ENCODE peak calls at places on chromosomes 13 and 19, in ten cellular contexts. One of them, this sample, is unnamed.

GRCh38 chr13:62931901-62932883 is 1516.5 kb upstream of the PCDH20 start:
- DNase-seq in WTC11: no peak
- DNase-seq in mesothelial cell of epicardium: no peak
- DNase-seq in sigmoid colon: no peak
- DNase-seq in choroid plexus epithelial cell: peak
- DNase-seq in progenitor cell of endocrine pancreas: no peak
- DNase-seq in H9: no peak
- DNase-seq in AG04449: no peak
- DNase-seq in nephron progenitor cell: no peak
- DNase-seq in neural crest cell: no peak
- DNase-seq in this sample: no peak

GRCh38 chr13:107992542-107992941 is 222.8 kb downstream of the LIG4 start:
- DNase-seq in neural crest cell: no peak
- DNase-seq in H9: no peak
- DNase-seq in mesothelial cell of epicardium: no peak
- DNase-seq in sigmoid colon: no peak
- DNase-seq in AG04449: no peak
- DNase-seq in progenitor cell of endocrine pancreas: no peak
- DNase-seq in nephron progenitor cell: no peak
- DNase-seq in WTC11: no peak
- DNase-seq in choroid plexus epithelial cell: peak
- DNase-seq in this sample: no peak

GRCh38 chr13:111492958-111493357 is 172.5 kb downstream of the TEX29 start:
- DNase-seq in nephron progenitor cell: no peak
- DNase-seq in neural crest cell: no peak
- DNase-seq in progenitor cell of endocrine pancreas: no peak
- DNase-seq in H9: no peak
- DNase-seq in WTC11: no peak
- DNase-seq in mesothelial cell of epicardium: no peak
- DNase-seq in AG04449: no peak
- DNase-seq in sigmoid colon: no peak
- DNase-seq in choroid plexus epithelial cell: no peak
- DNase-seq in this sample: no peak

GRCh38 chr13:109074853-109075252 is 445.4 kb downstream of the MYO16 start:
- DNase-seq in choroid plexus epithelial cell: no peak
- DNase-seq in nephron progenitor cell: no peak
- DNase-seq in sigmoid colon: no peak
- DNase-seq in H9: no peak
- DNase-seq in progenitor cell of endocrine pancreas: no peak
- DNase-seq in mesothelial cell of epicardium: no peak
- DNase-seq in AG04449: no peak
- DNase-seq in WTC11: no peak
- DNase-seq in neural crest cell: no peak
- DNase-seq in this sample: no peak

GRCh38 chr19:49058592-49058991 is 1.0 kb upstream of the CGB7 start:
- DNase-seq in progenitor cell of endocrine pancreas: no peak
- DNase-seq in nephron progenitor cell: no peak
- DNase-seq in mesothelial cell of epicardium: no peak
- DNase-seq in AG04449: no peak
- DNase-seq in H9: peak
- DNase-seq in choroid plexus epithelial cell: peak
- DNase-seq in sigmoid colon: no peak
- DNase-seq in neural crest cell: no peak
- DNase-seq in WTC11: peak
- DNase-seq in this sample: no peak

GRCh38 chr19:3123956-3124355 is 11.9 kb upstream of the GNA15 start:
- DNase-seq in neural crest cell: no peak
- DNase-seq in progenitor cell of endocrine pancreas: no peak
- DNase-seq in H9: no peak
- DNase-seq in sigmoid colon: no peak
- DNase-seq in choroid plexus epithelial cell: no peak
- DNase-seq in nephron progenitor cell: no peak
- DNase-seq in AG04449: no peak
- DNase-seq in mesothelial cell of epicardium: no peak
- DNase-seq in WTC11: no peak
- DNase-seq in this sample: no peak

GRCh38 chr19:35908010-35908441 is at the start of gene TYROBP:
- DNase-seq in WTC11: no peak
- DNase-seq in mesothelial cell of epicardium: no peak
- DNase-seq in progenitor cell of endocrine pancreas: no peak
- DNase-seq in nephron progenitor cell: no peak
- DNase-seq in sigmoid colon: no peak
- DNase-seq in H9: no peak
- DNase-seq in choroid plexus epithelial cell: no peak
- DNase-seq in neural crest cell: no peak
- DNase-seq in AG04449: no peak
- DNase-seq in this sample: no peak

GRCh38 chr19:45352062-45352461 is 11.5 kb downstream of the KLC3 start:
- DNase-seq in H9: no peak
- DNase-seq in nephron progenitor cell: no peak
- DNase-seq in AG04449: no peak
- DNase-seq in progenitor cell of endocrine pancreas: no peak
- DNase-seq in mesothelial cell of epicardium: no peak
- DNase-seq in WTC11: no peak
- DNase-seq in sigmoid colon: no peak
- DNase-seq in neural crest cell: no peak
- DNase-seq in choroid plexus epithelial cell: no peak
- DNase-seq in this sample: no peak

GRCh38 chr13:27977476-27978300 is 8.6 kb upstream of the CDX2 start:
- DNase-seq in nephron progenitor cell: peak
- DNase-seq in sigmoid colon: no peak
- DNase-seq in neural crest cell: no peak
- DNase-seq in progenitor cell of endocrine pancreas: no peak
- DNase-seq in AG04449: no peak
- DNase-seq in WTC11: peak
- DNase-seq in H9: peak
- DNase-seq in choroid plexus epithelial cell: no peak
- DNase-seq in mesothelial cell of epicardium: no peak
- DNase-seq in this sample: no peak

GRCh38 chr13:26946675-26947342 is 186.2 kb upstream of the GPR12 start:
- DNase-seq in choroid plexus epithelial cell: peak
- DNase-seq in sigmoid colon: no peak
- DNase-seq in H9: no peak
- DNase-seq in nephron progenitor cell: no peak
- DNase-seq in progenitor cell of endocrine pancreas: no peak
- DNase-seq in mesothelial cell of epicardium: no peak
- DNase-seq in AG04449: no peak
- DNase-seq in neural crest cell: no peak
- DNase-seq in WTC11: no peak
- DNase-seq in this sample: no peak

GRCh38 chr13:28723806-28724205 is 5.0 kb upstream of the SLC46A3 start:
- DNase-seq in neural crest cell: no peak
- DNase-seq in progenitor cell of endocrine pancreas: no peak
- DNase-seq in mesothelial cell of epicardium: no peak
- DNase-seq in choroid plexus epithelial cell: no peak
- DNase-seq in AG04449: no peak
- DNase-seq in H9: no peak
- DNase-seq in sigmoid colon: no peak
- DNase-seq in WTC11: no peak
- DNase-seq in nephron progenitor cell: no peak
- DNase-seq in this sample: no peak

GRCh38 chr13:58869566-58869965 is 1238.0 kb downstream of the PCDH17 start:
- DNase-seq in progenitor cell of endocrine pancreas: no peak
- DNase-seq in AG04449: no peak
- DNase-seq in mesothelial cell of epicardium: no peak
- DNase-seq in WTC11: no peak
- DNase-seq in neural crest cell: no peak
- DNase-seq in nephron progenitor cell: no peak
- DNase-seq in sigmoid colon: no peak
- DNase-seq in choroid plexus epithelial cell: no peak
- DNase-seq in H9: no peak
- DNase-seq in this sample: no peak

GRCh38 chr19:4326837-4327251 is 11.8 kb downstream of the STAP2 start:
- DNase-seq in WTC11: peak
- DNase-seq in choroid plexus epithelial cell: no peak
- DNase-seq in mesothelial cell of epicardium: no peak
- DNase-seq in H9: peak
- DNase-seq in progenitor cell of endocrine pancreas: no peak
- DNase-seq in AG04449: no peak
- DNase-seq in sigmoid colon: no peak
- DNase-seq in nephron progenitor cell: peak
- DNase-seq in neural crest cell: no peak
- DNase-seq in this sample: no peak

GRCh38 chr19:38898788-38899446 is 501 bp downstream of the SIRT2 start:
- DNase-seq in progenitor cell of endocrine pancreas: no peak
- DNase-seq in sigmoid colon: no peak
- DNase-seq in mesothelial cell of epicardium: no peak
- DNase-seq in choroid plexus epithelial cell: peak
- DNase-seq in WTC11: no peak
- DNase-seq in nephron progenitor cell: peak
- DNase-seq in AG04449: no peak
- DNase-seq in H9: no peak
- DNase-seq in neural crest cell: peak
- DNase-seq in this sample: no peak

GRCh38 chr19:55619264-55619663 is 5.1 kb downstream of the ZNF784 start:
- DNase-seq in sigmoid colon: no peak
- DNase-seq in H9: no peak
- DNase-seq in WTC11: no peak
- DNase-seq in progenitor cell of endocrine pancreas: no peak
- DNase-seq in AG04449: no peak
- DNase-seq in choroid plexus epithelial cell: peak
- DNase-seq in nephron progenitor cell: no peak
- DNase-seq in neural crest cell: no peak
- DNase-seq in mesothelial cell of epicardium: no peak
- DNase-seq in this sample: no peak

GRCh38 chr19:29680447-29680846 is 15.2 kb downstream of the PLEKHF1 start:
- DNase-seq in choroid plexus epithelial cell: no peak
- DNase-seq in neural crest cell: no peak
- DNase-seq in H9: no peak
- DNase-seq in WTC11: no peak
- DNase-seq in mesothelial cell of epicardium: no peak
- DNase-seq in AG04449: no peak
- DNase-seq in sigmoid colon: no peak
- DNase-seq in nephron progenitor cell: no peak
- DNase-seq in progenitor cell of endocrine pancreas: no peak
- DNase-seq in this sample: peak

GRCh38 chr13:107043016-107043957 is 475.4 kb upstream of the ARGLU1 start:
- DNase-seq in nephron progenitor cell: no peak
- DNase-seq in H9: no peak
- DNase-seq in AG04449: no peak
- DNase-seq in WTC11: no peak
- DNase-seq in choroid plexus epithelial cell: no peak
- DNase-seq in mesothelial cell of epicardium: no peak
- DNase-seq in neural crest cell: no peak
- DNase-seq in progenitor cell of endocrine pancreas: no peak
- DNase-seq in sigmoid colon: no peak
- DNase-seq in this sample: no peak

GRCh38 chr13:92074658-92075057 is 676.2 kb downstream of the GPC5 start:
- DNase-seq in AG04449: no peak
- DNase-seq in choroid plexus epithelial cell: peak
- DNase-seq in WTC11: peak
- DNase-seq in mesothelial cell of epicardium: no peak
- DNase-seq in sigmoid colon: no peak
- DNase-seq in progenitor cell of endocrine pancreas: no peak
- DNase-seq in neural crest cell: no peak
- DNase-seq in H9: peak
- DNase-seq in nephron progenitor cell: no peak
- DNase-seq in this sample: no peak
- TF ChIP-seq CTCF in AG04449: no peak
- TF ChIP-seq CTCF in choroid plexus epithelial cell: peak
- TF ChIP-seq CTCF in WTC11: peak
- TF ChIP-seq CTCF in mesothelial cell of epicardium: no peak
- TF ChIP-seq CTCF in sigmoid colon: no peak
- TF ChIP-seq CTCF in progenitor cell of endocrine pancreas: peak
- TF ChIP-seq CTCF in neural crest cell: peak
- TF ChIP-seq CTCF in H9: peak
- TF ChIP-seq CTCF in nephron progenitor cell: peak
- TF ChIP-seq CTCF in this sample: no peak

GRCh38 chr19:58400916-58401824 is 5.7 kb downstream of the RNF225 start:
- DNase-seq in AG04449: peak
- DNase-seq in progenitor cell of endocrine pancreas: peak
- DNase-seq in nephron progenitor cell: peak
- DNase-seq in H9: peak
- DNase-seq in choroid plexus epithelial cell: peak
- DNase-seq in mesothelial cell of epicardium: peak
- DNase-seq in sigmoid colon: peak
- DNase-seq in WTC11: peak
- DNase-seq in neural crest cell: peak
- DNase-seq in this sample: peak
- TF ChIP-seq CTCF in AG04449: no peak
- TF ChIP-seq CTCF in progenitor cell of endocrine pancreas: no peak
- TF ChIP-seq CTCF in nephron progenitor cell: no peak
- TF ChIP-seq CTCF in H9: no peak
- TF ChIP-seq CTCF in choroid plexus epithelial cell: peak
- TF ChIP-seq CTCF in mesothelial cell of epicardium: no peak
- TF ChIP-seq CTCF in sigmoid colon: no peak
- TF ChIP-seq CTCF in WTC11: no peak
- TF ChIP-seq CTCF in neural crest cell: no peak
- TF ChIP-seq CTCF in this sample: no peak

GRCh38 chr13:48801255-48801654 is 147.5 kb downstream of the CYSLTR2 start:
- DNase-seq in choroid plexus epithelial cell: no peak
- DNase-seq in WTC11: no peak
- DNase-seq in H9: no peak
- DNase-seq in mesothelial cell of epicardium: no peak
- DNase-seq in nephron progenitor cell: no peak
- DNase-seq in neural crest cell: no peak
- DNase-seq in sigmoid colon: no peak
- DNase-seq in AG04449: peak
- DNase-seq in progenitor cell of endocrine pancreas: no peak
- DNase-seq in this sample: no peak
- TF ChIP-seq CTCF in choroid plexus epithelial cell: no peak
- TF ChIP-seq CTCF in WTC11: no peak
- TF ChIP-seq CTCF in H9: no peak
- TF ChIP-seq CTCF in mesothelial cell of epicardium: no peak
- TF ChIP-seq CTCF in nephron progenitor cell: no peak
- TF ChIP-seq CTCF in neural crest cell: no peak
- TF ChIP-seq CTCF in sigmoid colon: no peak
- TF ChIP-seq CTCF in AG04449: no peak
- TF ChIP-seq CTCF in progenitor cell of endocrine pancreas: no peak
- TF ChIP-seq CTCF in this sample: no peak

GRCh38 chr19:9911524-9911923 is 24.8 kb downstream of the OLFM2 start:
- DNase-seq in sigmoid colon: no peak
- DNase-seq in WTC11: no peak
- DNase-seq in AG04449: no peak
- DNase-seq in progenitor cell of endocrine pancreas: no peak
- DNase-seq in mesothelial cell of epicardium: no peak
- DNase-seq in neural crest cell: no peak
- DNase-seq in nephron progenitor cell: no peak
- DNase-seq in H9: no peak
- DNase-seq in choroid plexus epithelial cell: no peak
- DNase-seq in this sample: no peak

GRCh38 chr19:9914315-9915207 is 21.8 kb downstream of the OLFM2 start:
- DNase-seq in AG04449: peak
- DNase-seq in WTC11: peak
- DNase-seq in sigmoid colon: peak
- DNase-seq in choroid plexus epithelial cell: peak
- DNase-seq in mesothelial cell of epicardium: peak
- DNase-seq in neural crest cell: peak
- DNase-seq in nephron progenitor cell: peak
- DNase-seq in progenitor cell of endocrine pancreas: peak
- DNase-seq in H9: peak
- DNase-seq in this sample: peak

GRCh38 chr19:9912551-9913236 is 23.6 kb downstream of the OLFM2 start:
- DNase-seq in H9: no peak
- DNase-seq in neural crest cell: no peak
- DNase-seq in choroid plexus epithelial cell: no peak
- DNase-seq in sigmoid colon: no peak
- DNase-seq in mesothelial cell of epicardium: no peak
- DNase-seq in nephron progenitor cell: no peak
- DNase-seq in AG04449: no peak
- DNase-seq in progenitor cell of endocrine pancreas: no peak
- DNase-seq in WTC11: no peak
- DNase-seq in this sample: no peak

GRCh38 chr19:9914001-9914314 is 22.4 kb downstream of the OLFM2 start:
- DNase-seq in choroid plexus epithelial cell: no peak
- DNase-seq in WTC11: peak
- DNase-seq in H9: peak
- DNase-seq in nephron progenitor cell: no peak
- DNase-seq in AG04449: no peak
- DNase-seq in mesothelial cell of epicardium: no peak
- DNase-seq in neural crest cell: no peak
- DNase-seq in sigmoid colon: no peak
- DNase-seq in progenitor cell of endocrine pancreas: peak
- DNase-seq in this sample: no peak

GRCh38 chr19:9913237-9914000 is 22.9 kb downstream of the OLFM2 start:
- DNase-seq in neural crest cell: no peak
- DNase-seq in H9: peak
- DNase-seq in nephron progenitor cell: peak
- DNase-seq in mesothelial cell of epicardium: peak
- DNase-seq in choroid plexus epithelial cell: no peak
- DNase-seq in WTC11: peak
- DNase-seq in progenitor cell of endocrine pancreas: no peak
- DNase-seq in sigmoid colon: no peak
- DNase-seq in AG04449: no peak
- DNase-seq in this sample: peak
- TF ChIP-seq CTCF in neural crest cell: no peak
- TF ChIP-seq CTCF in H9: no peak
- TF ChIP-seq CTCF in nephron progenitor cell: no peak
- TF ChIP-seq CTCF in mesothelial cell of epicardium: no peak
- TF ChIP-seq CTCF in choroid plexus epithelial cell: no peak
- TF ChIP-seq CTCF in WTC11: no peak
- TF ChIP-seq CTCF in progenitor cell of endocrine pancreas: peak
- TF ChIP-seq CTCF in sigmoid colon: no peak
- TF ChIP-seq CTCF in AG04449: no peak
- TF ChIP-seq CTCF in this sample: no peak

This sample was measured in natural killer cell.